ENCODE peak calls at places on chromosomes 16 and 17, in eight cellular contexts. One of them, this sample, is unnamed.

GRCh38 chr16:85431431-85432124 is 181.5 kb upstream of the GSE1 start:
- DNase-seq in hypothalamus: no peak
- DNase-seq in AG08395: no peak
- DNase-seq in mesothelial cell of epicardium: no peak
- DNase-seq in progenitor cell of endocrine pancreas: no peak
- DNase-seq in HTR-8/SVneo: no peak
- DNase-seq in stimulated activated CD8-positive, alpha-beta memory T cell treated with anti-CD3 and anti-CD28 coated beads, Interleukin-12 subunit alpha, Interleukin-12 subunit beta, amount 100 ng/mL, for 4 hours: no peak
- DNase-seq in stimulated activated CD4-positive, alpha-beta T cell treated with anti-CD3 and anti-CD28 coated beads, Interleukin-4, amount 100 ng/mL, for 4 hours: no peak
- DNase-seq in this sample: no peak

GRCh38 chr17:4588391-4588790 is 4.1 kb downstream of the SMTNL2 start:
- DNase-seq in mesothelial cell of epicardium: no peak
- DNase-seq in stimulated activated CD8-positive, alpha-beta memory T cell treated with anti-CD3 and anti-CD28 coated beads, Interleukin-12 subunit alpha, Interleukin-12 subunit beta, amount 100 ng/mL, for 4 hours: no peak
- DNase-seq in progenitor cell of endocrine pancreas: no peak
- DNase-seq in AG08395: no peak
- DNase-seq in stimulated activated CD4-positive, alpha-beta T cell treated with anti-CD3 and anti-CD28 coated beads, Interleukin-4, amount 100 ng/mL, for 4 hours: no peak
- DNase-seq in hypothalamus: no peak
- DNase-seq in HTR-8/SVneo: no peak
- DNase-seq in this sample: no peak

GRCh38 chr17:7222972-7223292 is 3.2 kb downstream of the ACADVL start:
- DNase-seq in AG08395: no peak
- DNase-seq in stimulated activated CD4-positive, alpha-beta T cell treated with anti-CD3 and anti-CD28 coated beads, Interleukin-4, amount 100 ng/mL, for 4 hours: no peak
- DNase-seq in stimulated activated CD8-positive, alpha-beta memory T cell treated with anti-CD3 and anti-CD28 coated beads, Interleukin-12 subunit alpha, Interleukin-12 subunit beta, amount 100 ng/mL, for 4 hours: no peak
- DNase-seq in mesothelial cell of epicardium: no peak
- DNase-seq in hypothalamus: no peak
- DNase-seq in HTR-8/SVneo: no peak
- DNase-seq in progenitor cell of endocrine pancreas: no peak
- DNase-seq in this sample: no peak

GRCh38 chr16:31428638-31429247 is 583 bp upstream of the COX6A2 start:
- DNase-seq in progenitor cell of endocrine pancreas: no peak
- DNase-seq in mesothelial cell of epicardium: no peak
- DNase-seq in AG08395: no peak
- DNase-seq in HTR-8/SVneo: no peak
- DNase-seq in hypothalamus: no peak
- DNase-seq in stimulated activated CD8-positive, alpha-beta memory T cell treated with anti-CD3 and anti-CD28 coated beads, Interleukin-12 subunit alpha, Interleukin-12 subunit beta, amount 100 ng/mL, for 4 hours: no peak
- DNase-seq in stimulated activated CD4-positive, alpha-beta T cell treated with anti-CD3 and anti-CD28 coated beads, Interleukin-4, amount 100 ng/mL, for 4 hours: no peak
- DNase-seq in this sample: no peak

GRCh38 chr16:83215417-83216001 is 588.7 kb downstream of the CDH13 start:
- DNase-seq in HTR-8/SVneo: peak
- DNase-seq in AG08395: peak
- DNase-seq in hypothalamus: no peak
- DNase-seq in progenitor cell of endocrine pancreas: peak
- DNase-seq in stimulated activated CD4-positive, alpha-beta T cell treated with anti-CD3 and anti-CD28 coated beads, Interleukin-4, amount 100 ng/mL, for 4 hours: no peak
- DNase-seq in mesothelial cell of epicardium: no peak
- DNase-seq in stimulated activated CD8-positive, alpha-beta memory T cell treated with anti-CD3 and anti-CD28 coated beads, Interleukin-12 subunit alpha, Interleukin-12 subunit beta, amount 100 ng/mL, for 4 hours: no peak
- DNase-seq in this sample: peak

GRCh38 chr16:54407596-54407995 is 121.0 kb upstream of the IRX3 start:
- DNase-seq in mesothelial cell of epicardium: no peak
- DNase-seq in stimulated activated CD8-positive, alpha-beta memory T cell treated with anti-CD3 and anti-CD28 coated beads, Interleukin-12 subunit alpha, Interleukin-12 subunit beta, amount 100 ng/mL, for 4 hours: no peak
- DNase-seq in hypothalamus: no peak
- DNase-seq in AG08395: peak
- DNase-seq in HTR-8/SVneo: no peak
- DNase-seq in progenitor cell of endocrine pancreas: no peak
- DNase-seq in stimulated activated CD4-positive, alpha-beta T cell treated with anti-CD3 and anti-CD28 coated beads, Interleukin-4, amount 100 ng/mL, for 4 hours: no peak
- DNase-seq in this sample: no peak

GRCh38 chr17:6048486-6048885 is 21.7 kb upstream of the WSCD1 start:
- DNase-seq in stimulated activated CD8-positive, alpha-beta memory T cell treated with anti-CD3 and anti-CD28 coated beads, Interleukin-12 subunit alpha, Interleukin-12 subunit beta, amount 100 ng/mL, for 4 hours: no peak
- DNase-seq in HTR-8/SVneo: no peak
- DNase-seq in AG08395: no peak
- DNase-seq in mesothelial cell of epicardium: no peak
- DNase-seq in stimulated activated CD4-positive, alpha-beta T cell treated with anti-CD3 and anti-CD28 coated beads, Interleukin-4, amount 100 ng/mL, for 4 hours: no peak
- DNase-seq in hypothalamus: no peak
- DNase-seq in progenitor cell of endocrine pancreas: no peak
- DNase-seq in this sample: no peak

GRCh38 chr16:1211451-1212268 is 13.4 kb downstream of the TPSG1 start:
- DNase-seq in AG08395: no peak
- DNase-seq in mesothelial cell of epicardium: no peak
- DNase-seq in progenitor cell of endocrine pancreas: no peak
- DNase-seq in HTR-8/SVneo: no peak
- DNase-seq in hypothalamus: no peak
- DNase-seq in stimulated activated CD8-positive, alpha-beta memory T cell treated with anti-CD3 and anti-CD28 coated beads, Interleukin-12 subunit alpha, Interleukin-12 subunit beta, amount 100 ng/mL, for 4 hours: no peak
- DNase-seq in stimulated activated CD4-positive, alpha-beta T cell treated with anti-CD3 and anti-CD28 coated beads, Interleukin-4, amount 100 ng/mL, for 4 hours: no peak
- DNase-seq in this sample: no peak

GRCh38 chr17:77356109-77356689 is 215.4 kb downstream of the SEC14L1 start:
- DNase-seq in progenitor cell of endocrine pancreas: no peak
- DNase-seq in AG08395: no peak
- DNase-seq in HTR-8/SVneo: peak
- DNase-seq in mesothelial cell of epicardium: peak
- DNase-seq in stimulated activated CD8-positive, alpha-beta memory T cell treated with anti-CD3 and anti-CD28 coated beads, Interleukin-12 subunit alpha, Interleukin-12 subunit beta, amount 100 ng/mL, for 4 hours: no peak
- DNase-seq in stimulated activated CD4-positive, alpha-beta T cell treated with anti-CD3 and anti-CD28 coated beads, Interleukin-4, amount 100 ng/mL, for 4 hours: no peak
- DNase-seq in hypothalamus: no peak
- DNase-seq in this sample: no peak

GRCh38 chr17:37820313-37821024 is 75.6 kb upstream of the HNF1B start:
- DNase-seq in mesothelial cell of epicardium: no peak
- DNase-seq in hypothalamus: no peak
- DNase-seq in AG08395: no peak
- DNase-seq in HTR-8/SVneo: no peak
- DNase-seq in stimulated activated CD8-positive, alpha-beta memory T cell treated with anti-CD3 and anti-CD28 coated beads, Interleukin-12 subunit alpha, Interleukin-12 subunit beta, amount 100 ng/mL, for 4 hours: no peak
- DNase-seq in stimulated activated CD4-positive, alpha-beta T cell treated with anti-CD3 and anti-CD28 coated beads, Interleukin-4, amount 100 ng/mL, for 4 hours: no peak
- DNase-seq in progenitor cell of endocrine pancreas: no peak
- DNase-seq in this sample: no peak

GRCh38 chr16:67534420-67534819 is 5.8 kb downstream of the RIPOR1 start:
- DNase-seq in HTR-8/SVneo: no peak
- DNase-seq in stimulated activated CD8-positive, alpha-beta memory T cell treated with anti-CD3 and anti-CD28 coated beads, Interleukin-12 subunit alpha, Interleukin-12 subunit beta, amount 100 ng/mL, for 4 hours: no peak
- DNase-seq in progenitor cell of endocrine pancreas: no peak
- DNase-seq in mesothelial cell of epicardium: no peak
- DNase-seq in AG08395: no peak
- DNase-seq in stimulated activated CD4-positive, alpha-beta T cell treated with anti-CD3 and anti-CD28 coated beads, Interleukin-4, amount 100 ng/mL, for 4 hours: no peak
- DNase-seq in hypothalamus: no peak
- DNase-seq in this sample: no peak

GRCh38 chr17:8072727-8073461 is 14.6 kb downstream of the ALOX12B start:
- DNase-seq in stimulated activated CD8-positive, alpha-beta memory T cell treated with anti-CD3 and anti-CD28 coated beads, Interleukin-12 subunit alpha, Interleukin-12 subunit beta, amount 100 ng/mL, for 4 hours: no peak
- DNase-seq in AG08395: no peak
- DNase-seq in mesothelial cell of epicardium: no peak
- DNase-seq in hypothalamus: no peak
- DNase-seq in stimulated activated CD4-positive, alpha-beta T cell treated with anti-CD3 and anti-CD28 coated beads, Interleukin-4, amount 100 ng/mL, for 4 hours: peak
- DNase-seq in HTR-8/SVneo: no peak
- DNase-seq in progenitor cell of endocrine pancreas: no peak
- DNase-seq in this sample: no peak

GRCh38 chr16:3121843-3122467 is 9.6 kb downstream of the ZNF205 start:
- DNase-seq in progenitor cell of endocrine pancreas: no peak
- DNase-seq in hypothalamus: no peak
- DNase-seq in mesothelial cell of epicardium: no peak
- DNase-seq in AG08395: no peak
- DNase-seq in stimulated activated CD4-positive, alpha-beta T cell treated with anti-CD3 and anti-CD28 coated beads, Interleukin-4, amount 100 ng/mL, for 4 hours: no peak
- DNase-seq in stimulated activated CD8-positive, alpha-beta memory T cell treated with anti-CD3 and anti-CD28 coated beads, Interleukin-12 subunit alpha, Interleukin-12 subunit beta, amount 100 ng/mL, for 4 hours: no peak
- DNase-seq in HTR-8/SVneo: no peak
- DNase-seq in this sample: no peak

GRCh38 chr17:17363638-17364337 is 60.6 kb downstream of the NT5M start:
- DNase-seq in progenitor cell of endocrine pancreas: no peak
- DNase-seq in AG08395: no peak
- DNase-seq in HTR-8/SVneo: no peak
- DNase-seq in hypothalamus: no peak
- DNase-seq in stimulated activated CD4-positive, alpha-beta T cell treated with anti-CD3 and anti-CD28 coated beads, Interleukin-4, amount 100 ng/mL, for 4 hours: no peak
- DNase-seq in mesothelial cell of epicardium: no peak
- DNase-seq in stimulated activated CD8-positive, alpha-beta memory T cell treated with anti-CD3 and anti-CD28 coated beads, Interleukin-12 subunit alpha, Interleukin-12 subunit beta, amount 100 ng/mL, for 4 hours: no peak
- DNase-seq in this sample: no peak

GRCh38 chr16:9192746-9193145 is 101.3 kb downstream of the HAPSTR1 start:
- DNase-seq in AG08395: no peak
- DNase-seq in stimulated activated CD8-positive, alpha-beta memory T cell treated with anti-CD3 and anti-CD28 coated beads, Interleukin-12 subunit alpha, Interleukin-12 subunit beta, amount 100 ng/mL, for 4 hours: no peak
- DNase-seq in hypothalamus: no peak
- DNase-seq in HTR-8/SVneo: no peak
- DNase-seq in stimulated activated CD4-positive, alpha-beta T cell treated with anti-CD3 and anti-CD28 coated beads, Interleukin-4, amount 100 ng/mL, for 4 hours: no peak
- DNase-seq in progenitor cell of endocrine pancreas: no peak
- DNase-seq in mesothelial cell of epicardium: no peak
- DNase-seq in this sample: no peak

GRCh38 chr17:72390675-72391501 is 270.1 kb downstream of the SOX9 start:
- DNase-seq in AG08395: no peak
- DNase-seq in HTR-8/SVneo: no peak
- DNase-seq in hypothalamus: no peak
- DNase-seq in progenitor cell of endocrine pancreas: no peak
- DNase-seq in stimulated activated CD4-positive, alpha-beta T cell treated with anti-CD3 and anti-CD28 coated beads, Interleukin-4, amount 100 ng/mL, for 4 hours: no peak
- DNase-seq in stimulated activated CD8-positive, alpha-beta memory T cell treated with anti-CD3 and anti-CD28 coated beads, Interleukin-12 subunit alpha, Interleukin-12 subunit beta, amount 100 ng/mL, for 4 hours: no peak
- DNase-seq in mesothelial cell of epicardium: no peak
- DNase-seq in this sample: peak

GRCh38 chr16:23196577-23196976 is 14.0 kb downstream of the SCNN1G start:
- DNase-seq in AG08395: no peak
- DNase-seq in stimulated activated CD8-positive, alpha-beta memory T cell treated with anti-CD3 and anti-CD28 coated beads, Interleukin-12 subunit alpha, Interleukin-12 subunit beta, amount 100 ng/mL, for 4 hours: no peak
- DNase-seq in progenitor cell of endocrine pancreas: no peak
- DNase-seq in HTR-8/SVneo: no peak
- DNase-seq in hypothalamus: no peak
- DNase-seq in mesothelial cell of epicardium: no peak
- DNase-seq in stimulated activated CD4-positive, alpha-beta T cell treated with anti-CD3 and anti-CD28 coated beads, Interleukin-4, amount 100 ng/mL, for 4 hours: no peak
- DNase-seq in this sample: no peak

GRCh38 chr16:66516172-66516807 is 33.6 kb downstream of the TK2 start:
- DNase-seq in progenitor cell of endocrine pancreas: no peak
- DNase-seq in mesothelial cell of epicardium: no peak
- DNase-seq in AG08395: peak
- DNase-seq in stimulated activated CD4-positive, alpha-beta T cell treated with anti-CD3 and anti-CD28 coated beads, Interleukin-4, amount 100 ng/mL, for 4 hours: no peak
- DNase-seq in stimulated activated CD8-positive, alpha-beta memory T cell treated with anti-CD3 and anti-CD28 coated beads, Interleukin-12 subunit alpha, Interleukin-12 subunit beta, amount 100 ng/mL, for 4 hours: no peak
- DNase-seq in HTR-8/SVneo: no peak
- DNase-seq in hypothalamus: no peak
- DNase-seq in this sample: no peak

GRCh38 chr17:4599505-4600281 is 15.4 kb downstream of the SMTNL2 start:
- DNase-seq in progenitor cell of endocrine pancreas: no peak
- DNase-seq in hypothalamus: no peak
- DNase-seq in mesothelial cell of epicardium: peak
- DNase-seq in stimulated activated CD4-positive, alpha-beta T cell treated with anti-CD3 and anti-CD28 coated beads, Interleukin-4, amount 100 ng/mL, for 4 hours: no peak
- DNase-seq in AG08395: no peak
- DNase-seq in stimulated activated CD8-positive, alpha-beta memory T cell treated with anti-CD3 and anti-CD28 coated beads, Interleukin-12 subunit alpha, Interleukin-12 subunit beta, amount 100 ng/mL, for 4 hours: no peak
- DNase-seq in HTR-8/SVneo: no peak
- DNase-seq in this sample: no peak

GRCh38 chr17:74777884-74778490 is 1.8 kb upstream of the NAT9 start:
- DNase-seq in HTR-8/SVneo: no peak
- DNase-seq in hypothalamus: no peak
- DNase-seq in progenitor cell of endocrine pancreas: no peak
- DNase-seq in stimulated activated CD4-positive, alpha-beta T cell treated with anti-CD3 and anti-CD28 coated beads, Interleukin-4, amount 100 ng/mL, for 4 hours: no peak
- DNase-seq in AG08395: no peak
- DNase-seq in stimulated activated CD8-positive, alpha-beta memory T cell treated with anti-CD3 and anti-CD28 coated beads, Interleukin-12 subunit alpha, Interleukin-12 subunit beta, amount 100 ng/mL, for 4 hours: no peak
- DNase-seq in mesothelial cell of epicardium: no peak
- DNase-seq in this sample: no peak

GRCh38 chr16:84486126-84486525 is 18.3 kb downstream of the MEAK7 start:
- DNase-seq in stimulated activated CD4-positive, alpha-beta T cell treated with anti-CD3 and anti-CD28 coated beads, Interleukin-4, amount 100 ng/mL, for 4 hours: no peak
- DNase-seq in stimulated activated CD8-positive, alpha-beta memory T cell treated with anti-CD3 and anti-CD28 coated beads, Interleukin-12 subunit alpha, Interleukin-12 subunit beta, amount 100 ng/mL, for 4 hours: no peak
- DNase-seq in hypothalamus: no peak
- DNase-seq in mesothelial cell of epicardium: peak
- DNase-seq in HTR-8/SVneo: no peak
- DNase-seq in AG08395: no peak
- DNase-seq in progenitor cell of endocrine pancreas: no peak
- DNase-seq in this sample: no peak

GRCh38 chr16:27700596-27700995 is 150.7 kb downstream of the KATNIP start:
- DNase-seq in stimulated activated CD4-positive, alpha-beta T cell treated with anti-CD3 and anti-CD28 coated beads, Interleukin-4, amount 100 ng/mL, for 4 hours: no peak
- DNase-seq in progenitor cell of endocrine pancreas: no peak
- DNase-seq in AG08395: peak
- DNase-seq in stimulated activated CD8-positive, alpha-beta memory T cell treated with anti-CD3 and anti-CD28 coated beads, Interleukin-12 subunit alpha, Interleukin-12 subunit beta, amount 100 ng/mL, for 4 hours: no peak
- DNase-seq in hypothalamus: no peak
- DNase-seq in HTR-8/SVneo: no peak
- DNase-seq in mesothelial cell of epicardium: no peak
- DNase-seq in this sample: no peak

GRCh38 chr17:70320642-70321345 is 151.5 kb downstream of the KCNJ2 start:
- DNase-seq in HTR-8/SVneo: no peak
- DNase-seq in AG08395: no peak
- DNase-seq in stimulated activated CD4-positive, alpha-beta T cell treated with anti-CD3 and anti-CD28 coated beads, Interleukin-4, amount 100 ng/mL, for 4 hours: no peak
- DNase-seq in mesothelial cell of epicardium: no peak
- DNase-seq in hypothalamus: no peak
- DNase-seq in progenitor cell of endocrine pancreas: no peak
- DNase-seq in stimulated activated CD8-positive, alpha-beta memory T cell treated with anti-CD3 and anti-CD28 coated beads, Interleukin-12 subunit alpha, Interleukin-12 subunit beta, amount 100 ng/mL, for 4 hours: no peak
- DNase-seq in this sample: no peak

GRCh38 chr17:74892974-74893911 is at the start of gene FADS6:
- DNase-seq in AG08395: no peak
- DNase-seq in hypothalamus: no peak
- DNase-seq in stimulated activated CD8-positive, alpha-beta memory T cell treated with anti-CD3 and anti-CD28 coated beads, Interleukin-12 subunit alpha, Interleukin-12 subunit beta, amount 100 ng/mL, for 4 hours: no peak
- DNase-seq in HTR-8/SVneo: no peak
- DNase-seq in stimulated activated CD4-positive, alpha-beta T cell treated with anti-CD3 and anti-CD28 coated beads, Interleukin-4, amount 100 ng/mL, for 4 hours: no peak
- DNase-seq in mesothelial cell of epicardium: no peak
- DNase-seq in progenitor cell of endocrine pancreas: no peak
- DNase-seq in this sample: no peak

GRCh38 chr17:41635121-41636097 is 11.0 kb upstream of the KRT17 start:
- DNase-seq in mesothelial cell of epicardium: no peak
- DNase-seq in progenitor cell of endocrine pancreas: no peak
- DNase-seq in AG08395: peak
- DNase-seq in hypothalamus: peak
- DNase-seq in stimulated activated CD4-positive, alpha-beta T cell treated with anti-CD3 and anti-CD28 coated beads, Interleukin-4, amount 100 ng/mL, for 4 hours: no peak
- DNase-seq in stimulated activated CD8-positive, alpha-beta memory T cell treated with anti-CD3 and anti-CD28 coated beads, Interleukin-12 subunit alpha, Interleukin-12 subunit beta, amount 100 ng/mL, for 4 hours: no peak
- DNase-seq in HTR-8/SVneo: no peak
- DNase-seq in this sample: no peak

GRCh38 chr16:15897834-15898254 is 9.4 kb upstream of the CEP20 start:
- DNase-seq in progenitor cell of endocrine pancreas: no peak
- DNase-seq in stimulated activated CD4-positive, alpha-beta T cell treated with anti-CD3 and anti-CD28 coated beads, Interleukin-4, amount 100 ng/mL, for 4 hours: peak
- DNase-seq in hypothalamus: no peak
- DNase-seq in stimulated activated CD8-positive, alpha-beta memory T cell treated with anti-CD3 and anti-CD28 coated beads, Interleukin-12 subunit alpha, Interleukin-12 subunit beta, amount 100 ng/mL, for 4 hours: no peak
- DNase-seq in AG08395: peak
- DNase-seq in HTR-8/SVneo: no peak
- DNase-seq in mesothelial cell of epicardium: no peak
- DNase-seq in this sample: no peak

GRCh38 chr17:82416771-82417170 is 1.4 kb upstream of the HEXD start:
- DNase-seq in AG08395: no peak
- DNase-seq in stimulated activated CD4-positive, alpha-beta T cell treated with anti-CD3 and anti-CD28 coated beads, Interleukin-4, amount 100 ng/mL, for 4 hours: no peak
- DNase-seq in progenitor cell of endocrine pancreas: no peak
- DNase-seq in hypothalamus: no peak
- DNase-seq in mesothelial cell of epicardium: no peak
- DNase-seq in HTR-8/SVneo: no peak
- DNase-seq in stimulated activated CD8-positive, alpha-beta memory T cell treated with anti-CD3 and anti-CD28 coated beads, Interleukin-12 subunit alpha, Interleukin-12 subunit beta, amount 100 ng/mL, for 4 hours: no peak
- DNase-seq in this sample: no peak

GRCh38 chr17:60102632-60103047 is 23.9 kb upstream of the HEATR6 start:
- DNase-seq in AG08395: no peak
- DNase-seq in HTR-8/SVneo: no peak
- DNase-seq in stimulated activated CD4-positive, alpha-beta T cell treated with anti-CD3 and anti-CD28 coated beads, Interleukin-4, amount 100 ng/mL, for 4 hours: no peak
- DNase-seq in progenitor cell of endocrine pancreas: no peak
- DNase-seq in stimulated activated CD8-positive, alpha-beta memory T cell treated with anti-CD3 and anti-CD28 coated beads, Interleukin-12 subunit alpha, Interleukin-12 subunit beta, amount 100 ng/mL, for 4 hours: no peak
- DNase-seq in mesothelial cell of epicardium: no peak
- DNase-seq in hypothalamus: no peak
- DNase-seq in this sample: no peak

GRCh38 chr17:72234951-72235350 is 114.1 kb downstream of the SOX9 start:
- DNase-seq in hypothalamus: no peak
- DNase-seq in stimulated activated CD8-positive, alpha-beta memory T cell treated with anti-CD3 and anti-CD28 coated beads, Interleukin-12 subunit alpha, Interleukin-12 subunit beta, amount 100 ng/mL, for 4 hours: no peak
- DNase-seq in AG08395: no peak
- DNase-seq in progenitor cell of endocrine pancreas: no peak
- DNase-seq in HTR-8/SVneo: no peak
- DNase-seq in mesothelial cell of epicardium: no peak
- DNase-seq in stimulated activated CD4-positive, alpha-beta T cell treated with anti-CD3 and anti-CD28 coated beads, Interleukin-4, amount 100 ng/mL, for 4 hours: no peak
- DNase-seq in this sample: no peak

GRCh38 chr17:9004132-9004960 is 17.0 kb upstream of the NTN1 start:
- DNase-seq in stimulated activated CD4-positive, alpha-beta T cell treated with anti-CD3 and anti-CD28 coated beads, Interleukin-4, amount 100 ng/mL, for 4 hours: no peak
- DNase-seq in hypothalamus: no peak
- DNase-seq in HTR-8/SVneo: no peak
- DNase-seq in stimulated activated CD8-positive, alpha-beta memory T cell treated with anti-CD3 and anti-CD28 coated beads, Interleukin-12 subunit alpha, Interleukin-12 subunit beta, amount 100 ng/mL, for 4 hours: no peak
- DNase-seq in progenitor cell of endocrine pancreas: no peak
- DNase-seq in mesothelial cell of epicardium: no peak
- DNase-seq in AG08395: no peak
- DNase-seq in this sample: no peak

GRCh38 chr17:1744551-1745512 is 2.2 kb downstream of the SERPINF2 start:
- DNase-seq in stimulated activated CD4-positive, alpha-beta T cell treated with anti-CD3 and anti-CD28 coated beads, Interleukin-4, amount 100 ng/mL, for 4 hours: no peak
- DNase-seq in hypothalamus: no peak
- DNase-seq in stimulated activated CD8-positive, alpha-beta memory T cell treated with anti-CD3 and anti-CD28 coated beads, Interleukin-12 subunit alpha, Interleukin-12 subunit beta, amount 100 ng/mL, for 4 hours: no peak
- DNase-seq in progenitor cell of endocrine pancreas: no peak
- DNase-seq in mesothelial cell of epicardium: no peak
- DNase-seq in AG08395: no peak
- DNase-seq in HTR-8/SVneo: no peak
- DNase-seq in this sample: no peak

GRCh38 chr17:2087597-2088211 is 32.8 kb downstream of the HIC1 start:
- DNase-seq in hypothalamus: no peak
- DNase-seq in progenitor cell of endocrine pancreas: no peak
- DNase-seq in HTR-8/SVneo: no peak
- DNase-seq in stimulated activated CD8-positive, alpha-beta memory T cell treated with anti-CD3 and anti-CD28 coated beads, Interleukin-12 subunit alpha, Interleukin-12 subunit beta, amount 100 ng/mL, for 4 hours: peak
- DNase-seq in AG08395: no peak
- DNase-seq in mesothelial cell of epicardium: no peak
- DNase-seq in stimulated activated CD4-positive, alpha-beta T cell treated with anti-CD3 and anti-CD28 coated beads, Interleukin-4, amount 100 ng/mL, for 4 hours: peak
- DNase-seq in this sample: no peak

GRCh38 chr17:55846745-55847144 is 95.9 kb downstream of the PCTP start:
- DNase-seq in stimulated activated CD8-positive, alpha-beta memory T cell treated with anti-CD3 and anti-CD28 coated beads, Interleukin-12 subunit alpha, Interleukin-12 subunit beta, amount 100 ng/mL, for 4 hours: no peak
- DNase-seq in AG08395: no peak
- DNase-seq in HTR-8/SVneo: no peak
- DNase-seq in progenitor cell of endocrine pancreas: no peak
- DNase-seq in mesothelial cell of epicardium: no peak
- DNase-seq in hypothalamus: no peak
- DNase-seq in stimulated activated CD4-positive, alpha-beta T cell treated with anti-CD3 and anti-CD28 coated beads, Interleukin-4, amount 100 ng/mL, for 4 hours: no peak
- DNase-seq in this sample: no peak

This sample was measured in HS-27A.